ENCODE peak calls at places on chromosomes 6 and 20, in five cellular contexts. T is stomach, X is RCC 7860, J is NCI-H1105 treated with DMSO at 0.1 percent for 48 hours, B is GM12891. L is an unnamed sample.

GRCh38 chr6:92008757-92009502 is 1410.4 kb downstream of the EPHA7 start:
- DNase-seq in X (no peak), J (no peak), B (no peak), T (no peak), L (no peak)

GRCh38 chr20:24004470-24004869 is 15.9 kb upstream of the GGTLC1 start:
- DNase-seq in X (no peak), T (no peak), B (no peak), J (no peak), L (no peak)

GRCh38 chr6:47111685-47112084 is 69.6 kb upstream of the ADGRF1 start:
- DNase-seq in J (no peak), X (peak), T (no peak), B (no peak), L (no peak)

GRCh38 chr20:34579936-34580587 is 21.5 kb downstream of the MAP1LC3A start:
- DNase-seq in B (no peak), J (no peak), T (peak), X (no peak), L (no peak)

GRCh38 chr20:3045042-3045815 is 623 bp upstream of the MRPS26 start:
- DNase-seq in B (peak), T (peak), X (peak), J (peak), L (peak)

GRCh38 chr6:1894954-1895353 is 285.2 kb downstream of the FOXC1 start:
- DNase-seq in X (no peak), T (peak), B (no peak), J (no peak), L (no peak)

GRCh38 chr20:31595654-31596411 is 9.3 kb upstream of the ID1 start:
- DNase-seq in T (peak), B (no peak), J (no peak), X (no peak), L (peak)

GRCh38 chr6:164107297-164107995 is 692.9 kb downstream of the QKI start:
- DNase-seq in J (no peak), B (no peak), T (no peak), X (no peak), L (no peak)

GRCh38 chr6:39044181-39044580 is 4.4 kb upstream of the GLP1R start:
- DNase-seq in B (no peak), X (no peak), J (no peak), T (no peak), L (no peak)

GRCh38 chr20:52340036-52340634 is 148.6 kb upstream of the ZFP64 start:
- DNase-seq in B (no peak), X (no peak), T (no peak), J (no peak), L (no peak)

GRCh38 chr6:32944265-32944664 is 3.4 kb upstream of the HLA-DMB start:
- DNase-seq in T (peak), J (no peak), B (no peak), X (no peak), L (no peak)

GRCh38 chr20:48728042-48728837 is 99.6 kb downstream of the PREX1 start:
- DNase-seq in X (no peak), T (no peak), J (no peak), B (no peak), L (peak)

GRCh38 chr6:125867483-125867935 is 76.7 kb downstream of the NCOA7 start:
- DNase-seq in T (no peak), X (no peak), J (peak), B (no peak), L (no peak)

GRCh38 chr6:28673800-28674671 is 148.4 kb downstream of the GPX5 start:
- DNase-seq in X (peak), B (peak), J (peak), T (no peak), L (peak)

GRCh38 chr20:14117768-14118167 is 122.5 kb downstream of the MACROD2 start:
- DNase-seq in B (no peak), J (no peak), T (no peak), X (no peak), L (no peak)

L was measured in G401.